ENCODE peak calls at places on chromosomes 1 and 21, in nine cellular contexts. R is ascending aorta; E is tibial artery; C is ovary; Z is kidney; M is heart right ventricle; L is CD8-positive, alpha-beta memory T cell; J is cardiac fibroblast; V is mammary epithelial cell. G is an unnamed sample.

GRCh38 chr1:160251687-160252526 is 10.4 kb downstream of the DCAF8 start:
- DNase-seq in Z (peak; percentile 71), C (peak; percentile 64), E (peak; percentile 82), J (peak; percentile 85), M (no peak), R (peak; percentile 82), L (peak; percentile 30), V (peak; percentile 50), G (peak; percentile 43)

GRCh38 chr1:162177126-162177525 is 107.6 kb downstream of the NOS1AP start:
- DNase-seq in M (no peak), R (no peak), L (no peak), E (no peak), V (peak; percentile 41), Z (no peak), J (no peak), C (no peak), G (no peak)

GRCh38 chr21:24224411-24224810 is 1382.9 kb downstream of the MRPL39 start:
- DNase-seq in R (no peak), C (no peak), V (no peak), Z (no peak), M (no peak), J (no peak), L (no peak), E (no peak), G (no peak)

GRCh38 chr1:110708968-110709367 is 34.2 kb upstream of the KCNA3 start:
- DNase-seq in L (no peak), M (no peak), C (no peak), R (no peak), V (no peak), J (no peak), Z (no peak), E (no peak), G (no peak)

GRCh38 chr1:178328728-178329127 is 168.0 kb downstream of the CLEC20A start:
- DNase-seq in J (no peak), L (no peak), M (no peak), E (no peak), R (no peak), Z (no peak), C (no peak), V (no peak), G (no peak)

GRCh38 chr1:201617157-201617556 is 78.2 kb downstream of the NAV1 start:
- DNase-seq in V (no peak), C (no peak), L (no peak), R (no peak), J (no peak), M (no peak), E (no peak), Z (peak; percentile 4), G (no peak)

GRCh38 chr1:202210370-202210769 is 16.8 kb downstream of the LGR6 start:
- DNase-seq in L (no peak), Z (no peak), E (no peak), J (no peak), C (no peak), M (no peak), R (no peak), V (peak; percentile 58), G (no peak)

GRCh38 chr1:203668401-203668800 is 41.8 kb downstream of the ATP2B4 start:
- DNase-seq in L (no peak), V (no peak), E (no peak), C (no peak), R (no peak), M (no peak), J (no peak), Z (no peak), G (no peak)

GRCh38 chr1:201696217-201696761 is 132.7 kb upstream of the IPO9 start:
- DNase-seq in E (peak; percentile 93), C (peak; percentile 76), J (peak; percentile 92), R (peak; percentile 91), V (peak; percentile 76), Z (no peak), M (peak; percentile 89), L (no peak), G (peak; percentile 86)

GRCh38 chr1:4584471-4584870 is 69.9 kb upstream of the AJAP1 start:
- DNase-seq in L (no peak), C (no peak), E (peak; percentile 7), R (no peak), V (no peak), M (no peak), Z (no peak), J (no peak), G (no peak)

GRCh38 chr1:109910123-109910962 is at the start of gene CSF1:
- DNase-seq in J (peak; percentile 96), R (peak; percentile 88), L (peak; percentile 25), Z (peak; percentile 95), E (peak; percentile 88), M (peak; percentile 83), C (peak; percentile 94), V (peak; percentile 64), G (peak; percentile 85)

GRCh38 chr1:26524181-26524580 is 5.4 kb upstream of the RPS6KA1 start:
- DNase-seq in E (no peak), V (peak; percentile 96), Z (no peak), L (no peak), C (no peak), M (no peak), J (no peak), R (no peak), G (no peak)

GRCh38 chr1:218426343-218426657 is 81.2 kb downstream of the TGFB2 start:
- DNase-seq in V (peak; percentile 86), E (no peak), C (no peak), M (no peak), Z (no peak), R (no peak), J (peak; percentile 91), L (no peak), G (peak; percentile 55)

GRCh38 chr1:12032141-12032710 is 12.9 kb downstream of the MIIP start:
- DNase-seq in C (peak; percentile 65), R (no peak), L (no peak), Z (no peak), J (no peak), V (no peak), E (no peak), M (no peak), G (no peak)

GRCh38 chr1:112298558-112298957 is 97.5 kb upstream of the CTTNBP2NL start:
- DNase-seq in J (peak; percentile 70), C (no peak), V (peak; percentile 58), R (no peak), M (no peak), Z (no peak), E (no peak), L (peak; percentile 3), G (peak; percentile 38)

GRCh38 chr1:14955986-14956385 is 197.6 kb upstream of the TMEM51 start:
- DNase-seq in J (no peak), Z (peak; percentile 41), V (no peak), E (no peak), L (no peak), R (no peak), M (no peak), C (no peak), G (no peak)

GRCh38 chr1:153364181-153364580 is 6.5 kb downstream of the S100A9 start:
- DNase-seq in R (no peak), V (peak; percentile 50), J (no peak), L (no peak), E (no peak), C (no peak), Z (no peak), M (no peak), G (no peak)

GRCh38 chr1:161013591-161014513 is 7.1 kb downstream of the F11R start:
- DNase-seq in V (peak; percentile 97), L (peak; percentile 39), Z (peak; percentile 94), E (peak; percentile 83), J (peak; percentile 98), R (peak; percentile 89), M (peak; percentile 70), C (peak; percentile 78), G (peak; percentile 49)

GRCh38 chr1:237851209-237851845 is 39.4 kb downstream of the ZP4 start:
- DNase-seq in V (peak; percentile 41), R (no peak), J (peak; percentile 39), Z (no peak), E (no peak), C (no peak), L (no peak), M (no peak), G (no peak)

GRCh38 chr1:197675475-197676324 is 99.6 kb downstream of the DENND1B start:
- DNase-seq in L (no peak), J (peak; percentile 56), Z (no peak), M (no peak), C (peak; percentile 35), V (peak; percentile 13), R (no peak), E (peak; percentile 62), G (peak; percentile 38)

GRCh38 chr1:236507022-236507700 is 16.6 kb upstream of the LGALS8 start:
- DNase-seq in V (no peak), M (no peak), J (peak; percentile 85), Z (no peak), L (no peak), E (no peak), R (no peak), C (no peak), G (no peak)

GRCh38 chr21:34201441-34201838 is 128.1 kb downstream of the MRPS6 start:
- DNase-seq in R (no peak), C (no peak), V (no peak), E (no peak), L (no peak), Z (no peak), M (no peak), J (no peak), G (no peak)
- H3K4me3 ChIP-seq in R (peak overlapping the region; percentile 68), C (peak overlapping the region; percentile 42), V (peak overlapping the region; percentile 16), E (peak overlapping the region; percentile 60), L (peak overlapping the region; percentile 65), Z (peak overlapping the region; percentile 72), M (no peak overlapping the region), J (peak overlapping the region; percentile 50), G (peak overlapping the region; percentile 56)

DNA sequence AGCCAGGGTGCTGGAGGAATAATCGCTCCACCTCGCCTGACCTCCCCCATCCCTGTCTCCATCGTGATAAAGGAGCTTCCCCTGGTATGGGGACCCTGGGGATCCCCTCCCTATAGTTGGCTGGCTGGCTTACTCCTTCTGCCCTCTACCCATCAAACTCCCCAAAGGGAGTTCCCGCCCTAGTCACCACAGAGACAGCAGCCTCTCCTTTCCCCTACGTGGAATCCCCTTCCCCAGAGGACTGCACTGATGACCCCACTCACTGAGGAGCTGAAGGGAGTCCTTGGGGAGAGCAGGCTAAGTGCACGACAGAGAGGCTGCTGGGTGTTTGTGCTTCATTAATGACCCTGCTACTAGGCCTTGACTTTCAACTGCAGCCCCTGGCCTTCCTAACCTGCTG is 1.9 kb downstream of the CADM3 start:
- DNase-seq in R (no peak), C (no peak), Z (no peak), M (no peak), E (no peak), J (no peak), V (no peak), L (no peak), G (no peak)
- H3K4me3 ChIP-seq in R (no peak overlapping the region), C (no peak overlapping the region), Z (no peak overlapping the region), M (no peak overlapping the region), E (no peak overlapping the region), J (no peak overlapping the region), V (no peak overlapping the region), L (no peak overlapping the region), G (peak overlapping the region; percentile 57)

GRCh38 chr1:23554481-23555224 is 4.6 kb downstream of the ID3 start:
- DNase-seq in R (peak; percentile 92), E (peak; percentile 93), L (peak; percentile 78), Z (peak; percentile 95), C (peak; percentile 88), M (peak; percentile 89), V (peak; percentile 83), J (peak; percentile 93), G (peak; percentile 69)
- H3K4me3 ChIP-seq in R (peak overlapping the region; percentile 95), E (peak overlapping the region; percentile 96), L (peak overlapping the region; percentile 77), Z (peak overlapping the region; percentile 82), C (peak overlapping the region; percentile 55), M (peak overlapping the region; percentile 9), V (peak overlapping the region; percentile 50), J (peak overlapping the region; percentile 49), G (peak overlapping the region; percentile 85)

GRCh38 chr1:63662056-63662836 is 69.0 kb downstream of the PGM1 start:
- DNase-seq in M (peak; percentile 26), L (no peak), C (peak; percentile 59), R (no peak), J (peak; percentile 85), V (peak; percentile 95), E (no peak), Z (no peak), G (peak; percentile 15)
- H3K4me3 ChIP-seq in M (no peak overlapping the region), L (no peak overlapping the region), C (no peak overlapping the region), R (no peak overlapping the region), J (no peak overlapping the region), V (no peak overlapping the region), E (no peak overlapping the region), Z (no peak overlapping the region), G (no peak overlapping the region)

G was measured in tibial nerve.